ENCODE peak calls at places on chromosomes 5 and 9, in five cellular contexts. One of them, this sample, is unnamed.

GRCh38 chr5:91074615-91075014 is 308.5 kb downstream of the ARRDC3 start:
- DNase-seq in tibial artery: no peak
- DNase-seq in neuronal stem cell: no peak
- DNase-seq in brain microvascular endothelial cell: peak; percentile 69
- DNase-seq in A549: peak; percentile 12
- DNase-seq in this sample: peak; percentile 82

GRCh38 chr5:181203842-181204560 is 995 bp downstream of the TRIM7 start:
- DNase-seq in tibial artery: peak; percentile 42
- DNase-seq in neuronal stem cell: no peak
- DNase-seq in brain microvascular endothelial cell: no peak
- DNase-seq in A549: peak; percentile 63
- DNase-seq in this sample: no peak

GRCh38 chr5:40909723-40910122 is 426 bp downstream of the C7 start:
- DNase-seq in tibial artery: no peak
- DNase-seq in neuronal stem cell: no peak
- DNase-seq in brain microvascular endothelial cell: no peak
- DNase-seq in A549: no peak
- DNase-seq in this sample: no peak

GRCh38 chr9:129276486-129277260 is 98.6 kb upstream of the IER5L start:
- DNase-seq in tibial artery: peak; percentile 5
- DNase-seq in neuronal stem cell: no peak
- DNase-seq in brain microvascular endothelial cell: no peak
- DNase-seq in A549: no peak
- DNase-seq in this sample: no peak

GRCh38 chr5:155729684-155730059 is 597.3 kb upstream of the SGCD start:
- DNase-seq in tibial artery: no peak
- DNase-seq in neuronal stem cell: peak; percentile 24
- DNase-seq in brain microvascular endothelial cell: no peak
- DNase-seq in A549: no peak
- DNase-seq in this sample: no peak

GRCh38 chr9:14271078-14271673 is 42.8 kb downstream of the NFIB start:
- DNase-seq in tibial artery: no peak
- DNase-seq in neuronal stem cell: no peak
- DNase-seq in brain microvascular endothelial cell: peak; percentile 87
- DNase-seq in A549: peak; percentile 17
- DNase-seq in this sample: no peak

GRCh38 chr9:19473605-19474004 is 64.8 kb downstream of the ACER2 start:
- DNase-seq in tibial artery: no peak
- DNase-seq in neuronal stem cell: no peak
- DNase-seq in brain microvascular endothelial cell: no peak
- DNase-seq in A549: no peak
- DNase-seq in this sample: no peak

GRCh38 chr9:75096796-75097195 is 8.5 kb downstream of the OSTF1 start:
- DNase-seq in tibial artery: no peak
- DNase-seq in neuronal stem cell: no peak
- DNase-seq in brain microvascular endothelial cell: no peak
- DNase-seq in A549: no peak
- DNase-seq in this sample: no peak

GRCh38 chr5:123871373-123871772 is 359.4 kb downstream of the CSNK1G3 start:
- DNase-seq in tibial artery: no peak
- DNase-seq in neuronal stem cell: no peak
- DNase-seq in brain microvascular endothelial cell: no peak
- DNase-seq in A549: no peak
- DNase-seq in this sample: no peak

GRCh38 chr9:5441043-5441442 is 3.3 kb upstream of the PLGRKT start:
- DNase-seq in tibial artery: no peak
- DNase-seq in neuronal stem cell: no peak
- DNase-seq in brain microvascular endothelial cell: peak; percentile 58
- DNase-seq in A549: peak; percentile 42
- DNase-seq in this sample: peak; percentile 18

GRCh38 chr5:430214-430925 is 12.6 kb upstream of the EXOC3 start:
- DNase-seq in tibial artery: no peak
- DNase-seq in neuronal stem cell: no peak
- DNase-seq in brain microvascular endothelial cell: no peak
- DNase-seq in A549: no peak
- DNase-seq in this sample: no peak

GRCh38 chr5:17222679-17223078 is 5.2 kb downstream of the BASP1 start:
- DNase-seq in tibial artery: no peak
- DNase-seq in neuronal stem cell: no peak
- DNase-seq in brain microvascular endothelial cell: no peak
- DNase-seq in A549: no peak
- DNase-seq in this sample: no peak

GRCh38 chr5:141630570-141631140 is 6.0 kb downstream of the HDAC3 start:
- DNase-seq in tibial artery: no peak
- DNase-seq in neuronal stem cell: no peak
- DNase-seq in brain microvascular endothelial cell: no peak
- DNase-seq in A549: no peak
- DNase-seq in this sample: no peak

GRCh38 chr9:93036887-93037475 is 21.5 kb upstream of the SUSD3 start:
- DNase-seq in tibial artery: no peak
- DNase-seq in neuronal stem cell: no peak
- DNase-seq in brain microvascular endothelial cell: no peak
- DNase-seq in A549: no peak
- DNase-seq in this sample: no peak

GRCh38 chr5:41763096-41763495 is 107.1 kb downstream of the OXCT1 start:
- DNase-seq in tibial artery: no peak
- DNase-seq in neuronal stem cell: no peak
- DNase-seq in brain microvascular endothelial cell: peak; percentile 17
- DNase-seq in A549: no peak
- DNase-seq in this sample: peak; percentile 21

GRCh38 chr9:5813837-5814236 is 19.1 kb downstream of the ERMP1 start:
- DNase-seq in tibial artery: no peak
- DNase-seq in neuronal stem cell: no peak
- DNase-seq in brain microvascular endothelial cell: no peak
- DNase-seq in A549: no peak
- DNase-seq in this sample: no peak

GRCh38 chr9:93902780-93903655 is 52.1 kb downstream of the BARX1 start:
- DNase-seq in tibial artery: no peak
- DNase-seq in neuronal stem cell: no peak
- DNase-seq in brain microvascular endothelial cell: no peak
- DNase-seq in A549: no peak
- DNase-seq in this sample: no peak

GRCh38 chr5:59134770-59135169 is 551.9 kb downstream of the RAB3C start:
- DNase-seq in tibial artery: no peak
- DNase-seq in neuronal stem cell: no peak
- DNase-seq in brain microvascular endothelial cell: no peak
- DNase-seq in A549: no peak
- DNase-seq in this sample: no peak

GRCh38 chr9:116494815-116495634 is 192.1 kb upstream of the TRIM32 start:
- DNase-seq in tibial artery: no peak
- DNase-seq in neuronal stem cell: no peak
- DNase-seq in brain microvascular endothelial cell: no peak
- DNase-seq in A549: peak; percentile 32
- DNase-seq in this sample: no peak

GRCh38 chr9:14812806-14813205 is 90.3 kb upstream of the CER1 start:
- DNase-seq in tibial artery: no peak
- DNase-seq in neuronal stem cell: no peak
- DNase-seq in brain microvascular endothelial cell: peak; percentile 35
- DNase-seq in A549: no peak
- DNase-seq in this sample: no peak

GRCh38 chr5:7015586-7016256 is 302.5 kb downstream of the TENT4A start:
- DNase-seq in tibial artery: no peak
- DNase-seq in neuronal stem cell: no peak
- DNase-seq in brain microvascular endothelial cell: no peak
- DNase-seq in A549: peak; percentile 14
- DNase-seq in this sample: no peak

GRCh38 chr5:885529-885928 is 7.1 kb downstream of the BRD9 start:
- DNase-seq in tibial artery: no peak
- DNase-seq in neuronal stem cell: no peak
- DNase-seq in brain microvascular endothelial cell: no peak
- DNase-seq in A549: no peak
- DNase-seq in this sample: no peak

GRCh38 chr9:120892748-120893584 is 16.0 kb upstream of the PHF19 start:
- DNase-seq in tibial artery: no peak
- DNase-seq in neuronal stem cell: no peak
- DNase-seq in brain microvascular endothelial cell: peak; percentile 60
- DNase-seq in A549: no peak
- DNase-seq in this sample: peak; percentile 49

GRCh38 chr9:17065062-17065461 is 69.8 kb upstream of the CNTLN start:
- DNase-seq in tibial artery: no peak
- DNase-seq in neuronal stem cell: no peak
- DNase-seq in brain microvascular endothelial cell: peak; percentile 20
- DNase-seq in A549: peak; percentile 28
- DNase-seq in this sample: no peak

GRCh38 chr5:91038180-91038808 is 344.8 kb downstream of the ARRDC3 start:
- DNase-seq in tibial artery: no peak
- DNase-seq in neuronal stem cell: no peak
- DNase-seq in brain microvascular endothelial cell: no peak
- DNase-seq in A549: no peak
- DNase-seq in this sample: no peak

GRCh38 chr5:143494162-143494561 is 90.7 kb upstream of the NR3C1 start:
- DNase-seq in tibial artery: no peak
- DNase-seq in neuronal stem cell: no peak
- DNase-seq in brain microvascular endothelial cell: peak; percentile 79
- DNase-seq in A549: peak; percentile 49
- DNase-seq in this sample: peak; percentile 68

GRCh38 chr5:159972538-159973362 is 36.2 kb upstream of the TTC1 start:
- DNase-seq in tibial artery: no peak
- DNase-seq in neuronal stem cell: no peak
- DNase-seq in brain microvascular endothelial cell: no peak
- DNase-seq in A549: no peak
- DNase-seq in this sample: no peak

GRCh38 chr9:27183151-27183550 is 74.1 kb downstream of the TEK start:
- DNase-seq in tibial artery: no peak
- DNase-seq in neuronal stem cell: no peak
- DNase-seq in brain microvascular endothelial cell: no peak
- DNase-seq in A549: no peak
- DNase-seq in this sample: no peak

GRCh38 chr5:74641778-74642542 is 1.4 kb upstream of the ENC1 start:
- DNase-seq in tibial artery: peak; percentile 52
- DNase-seq in neuronal stem cell: peak; percentile 44
- DNase-seq in brain microvascular endothelial cell: peak; percentile 77
- DNase-seq in A549: peak; percentile 82
- DNase-seq in this sample: peak; percentile 69

GRCh38 chr5:82365026-82365425 is 86.9 kb upstream of the RPS23 start:
- DNase-seq in tibial artery: no peak
- DNase-seq in neuronal stem cell: no peak
- DNase-seq in brain microvascular endothelial cell: no peak
- DNase-seq in A549: no peak
- DNase-seq in this sample: no peak

GRCh38 chr5:102931085-102931484 is 176.0 kb downstream of the PAM start:
- DNase-seq in tibial artery: no peak
- DNase-seq in neuronal stem cell: no peak
- DNase-seq in brain microvascular endothelial cell: no peak
- DNase-seq in A549: no peak
- DNase-seq in this sample: no peak

GRCh38 chr5:77563475-77563874 is 71.4 kb upstream of the WDR41 start:
- DNase-seq in tibial artery: no peak
- DNase-seq in neuronal stem cell: no peak
- DNase-seq in brain microvascular endothelial cell: no peak
- DNase-seq in A549: no peak
- DNase-seq in this sample: no peak

DNA sequence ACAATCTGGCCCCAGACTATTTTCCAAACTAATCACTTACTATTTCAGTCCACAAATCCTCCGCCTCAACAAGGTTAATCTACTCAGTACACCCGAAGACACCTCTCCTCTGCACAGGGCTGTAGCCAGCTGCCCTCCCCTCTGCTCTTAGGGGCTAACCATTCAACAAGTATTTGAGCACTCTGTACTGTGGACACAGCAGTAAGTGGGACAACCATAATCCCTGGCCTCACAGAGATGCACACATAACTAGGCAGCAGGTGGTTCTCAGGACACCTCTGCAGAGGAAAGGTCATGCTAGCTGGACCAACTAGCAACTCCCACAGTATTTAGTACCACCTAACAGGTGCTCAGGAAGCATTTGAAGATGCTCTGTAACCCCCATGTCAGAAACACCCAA is 5.5 kb downstream of the CAMSAP1 start:
- DNase-seq in tibial artery: no peak
- DNase-seq in neuronal stem cell: no peak
- DNase-seq in brain microvascular endothelial cell: no peak
- DNase-seq in A549: no peak
- DNase-seq in this sample: no peak
- H3K4me3 ChIP-seq in tibial artery: no peak overlapping the region
- H3K4me3 ChIP-seq in neuronal stem cell: no peak overlapping the region
- H3K4me3 ChIP-seq in brain microvascular endothelial cell: no peak overlapping the region
- H3K4me3 ChIP-seq in A549: no peak overlapping the region
- H3K4me3 ChIP-seq in this sample: no peak overlapping the region

DNA sequence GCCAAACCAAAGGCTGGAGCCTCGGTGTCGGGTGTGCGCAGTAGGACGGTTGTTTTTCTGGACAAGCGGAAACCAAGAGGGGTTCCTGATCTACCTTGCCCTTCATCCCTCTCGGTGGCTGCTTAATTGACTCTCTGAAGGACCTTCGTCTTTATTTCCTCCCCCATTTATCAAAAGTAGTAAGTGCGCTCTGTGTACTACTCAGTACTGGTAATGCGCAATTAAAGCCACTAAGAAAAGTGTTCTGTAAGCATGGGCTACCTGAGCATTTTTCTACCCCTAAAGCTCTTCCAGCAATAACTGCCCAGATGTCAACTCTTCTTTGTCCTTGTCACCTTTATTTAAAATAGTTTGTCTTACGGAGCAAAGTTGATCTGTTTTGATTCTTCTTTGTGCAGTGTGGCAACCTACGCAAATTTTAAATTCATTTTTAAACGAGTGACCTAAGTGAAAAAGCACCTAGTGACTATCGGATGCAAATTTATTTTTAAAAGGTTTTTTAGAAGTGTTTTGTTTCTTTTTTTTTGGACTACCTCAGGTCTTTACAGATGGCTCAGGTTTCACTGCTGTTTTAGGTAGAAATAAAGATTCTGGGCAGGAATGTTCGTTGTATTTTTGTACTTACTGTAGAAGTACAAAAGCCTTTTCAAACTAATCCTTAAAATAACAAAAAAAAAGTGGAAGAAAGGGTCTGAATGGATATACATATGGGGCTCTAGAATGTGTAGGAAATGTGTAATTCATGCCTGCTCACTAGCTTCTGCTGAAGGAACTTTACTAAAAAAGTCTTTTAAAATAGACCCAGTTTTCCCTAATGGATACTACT is 2.0 kb downstream of the JMY start:
- DNase-seq in tibial artery: no peak
- DNase-seq in neuronal stem cell: no peak
- DNase-seq in brain microvascular endothelial cell: no peak
- DNase-seq in A549: no peak
- DNase-seq in this sample: no peak
- H3K4me3 ChIP-seq in tibial artery: peak overlapping the region; percentile 82
- H3K4me3 ChIP-seq in neuronal stem cell: peak overlapping the region; percentile 81
- H3K4me3 ChIP-seq in brain microvascular endothelial cell: peak overlapping the region; percentile 76
- H3K4me3 ChIP-seq in A549: peak overlapping the region; percentile 67
- H3K4me3 ChIP-seq in this sample: peak overlapping the region; percentile 58

DNA sequence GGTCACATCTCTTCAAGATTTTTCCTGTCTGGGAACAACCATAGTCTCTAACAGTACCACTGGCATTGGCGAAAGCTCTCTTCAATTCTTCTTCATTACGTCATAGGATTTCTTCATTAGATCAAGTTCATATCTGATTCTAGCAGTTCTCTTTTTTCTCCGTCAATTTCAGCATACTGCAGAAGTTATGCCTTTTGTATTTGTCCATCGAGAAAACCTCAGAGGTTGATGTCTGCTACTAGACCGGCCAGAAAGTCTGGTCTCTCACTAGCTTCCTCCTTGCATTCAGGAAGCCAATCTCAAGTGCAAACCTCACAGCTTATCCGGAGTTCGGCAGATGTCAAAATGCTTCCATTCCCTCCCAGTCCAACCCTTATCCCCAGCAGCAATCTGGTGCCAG is 56.6 kb upstream of the TMC1 start:
- DNase-seq in tibial artery: no peak
- DNase-seq in neuronal stem cell: no peak
- DNase-seq in brain microvascular endothelial cell: no peak
- DNase-seq in A549: no peak
- DNase-seq in this sample: no peak
- H3K4me3 ChIP-seq in tibial artery: no peak overlapping the region
- H3K4me3 ChIP-seq in neuronal stem cell: no peak overlapping the region
- H3K4me3 ChIP-seq in brain microvascular endothelial cell: no peak overlapping the region
- H3K4me3 ChIP-seq in A549: no peak overlapping the region
- H3K4me3 ChIP-seq in this sample: no peak overlapping the region

GRCh38 chr9:32385885-32386283 is 1.4 kb downstream of the ACO1 start:
- DNase-seq in tibial artery: no peak
- DNase-seq in neuronal stem cell: no peak
- DNase-seq in brain microvascular endothelial cell: no peak
- DNase-seq in A549: no peak
- DNase-seq in this sample: no peak
- H3K4me3 ChIP-seq in tibial artery: no peak overlapping the region
- H3K4me3 ChIP-seq in neuronal stem cell: no peak overlapping the region
- H3K4me3 ChIP-seq in brain microvascular endothelial cell: peak overlapping the region; percentile 94
- H3K4me3 ChIP-seq in A549: no peak overlapping the region
- H3K4me3 ChIP-seq in this sample: no peak overlapping the region